ENCODE peak calls at places on chromosome 3, in eight cellular contexts. One of them, this sample, is unnamed.

GRCh38 chr3:103048371-103048722 is 613.5 kb downstream of the ZPLD1 start:
- DNase-seq in memory B cell: no peak
- DNase-seq in pons: peak
- DNase-seq in fibroblast of pulmonary artery: peak
- DNase-seq in head of caudate nucleus: no peak
- DNase-seq in uterus: no peak
- DNase-seq in mesothelial cell of epicardium: no peak
- DNase-seq in body of pancreas: no peak
- DNase-seq in this sample: no peak

GRCh38 chr3:135231646-135232625 is 436.9 kb downstream of the EPHB1 start:
- DNase-seq in memory B cell: no peak
- DNase-seq in pons: no peak
- DNase-seq in fibroblast of pulmonary artery: no peak
- DNase-seq in head of caudate nucleus: no peak
- DNase-seq in uterus: no peak
- DNase-seq in mesothelial cell of epicardium: no peak
- DNase-seq in body of pancreas: no peak
- DNase-seq in this sample: no peak

GRCh38 chr3:159828542-159828943 is 160.1 kb upstream of the IL12A start:
- DNase-seq in memory B cell: no peak
- DNase-seq in pons: no peak
- DNase-seq in fibroblast of pulmonary artery: peak
- DNase-seq in head of caudate nucleus: no peak
- DNase-seq in uterus: no peak
- DNase-seq in mesothelial cell of epicardium: no peak
- DNase-seq in body of pancreas: no peak
- DNase-seq in this sample: no peak

GRCh38 chr3:138938056-138938876 is 8.7 kb downstream of the FOXL2 start:
- DNase-seq in memory B cell: no peak
- DNase-seq in pons: no peak
- DNase-seq in fibroblast of pulmonary artery: no peak
- DNase-seq in head of caudate nucleus: no peak
- DNase-seq in uterus: no peak
- DNase-seq in mesothelial cell of epicardium: no peak
- DNase-seq in body of pancreas: no peak
- DNase-seq in this sample: no peak

GRCh38 chr3:32106929-32107362 is 526 bp downstream of the GPD1L start:
- DNase-seq in memory B cell: no peak
- DNase-seq in pons: no peak
- DNase-seq in fibroblast of pulmonary artery: peak
- DNase-seq in head of caudate nucleus: peak
- DNase-seq in uterus: peak
- DNase-seq in mesothelial cell of epicardium: no peak
- DNase-seq in body of pancreas: peak
- DNase-seq in this sample: peak

GRCh38 chr3:12452361-12453330 is 31.6 kb upstream of the TSEN2 start:
- DNase-seq in memory B cell: no peak
- DNase-seq in pons: no peak
- DNase-seq in fibroblast of pulmonary artery: no peak
- DNase-seq in head of caudate nucleus: no peak
- DNase-seq in uterus: no peak
- DNase-seq in mesothelial cell of epicardium: no peak
- DNase-seq in body of pancreas: no peak
- DNase-seq in this sample: no peak

GRCh38 chr3:55468251-55468650 is 18.9 kb downstream of the WNT5A start:
- DNase-seq in memory B cell: no peak
- DNase-seq in pons: no peak
- DNase-seq in fibroblast of pulmonary artery: no peak
- DNase-seq in head of caudate nucleus: no peak
- DNase-seq in uterus: no peak
- DNase-seq in mesothelial cell of epicardium: no peak
- DNase-seq in body of pancreas: no peak
- DNase-seq in this sample: no peak

GRCh38 chr3:54968546-54969172 is 40.8 kb upstream of the LRTM1 start:
- DNase-seq in memory B cell: no peak
- DNase-seq in pons: no peak
- DNase-seq in fibroblast of pulmonary artery: peak
- DNase-seq in head of caudate nucleus: no peak
- DNase-seq in uterus: no peak
- DNase-seq in mesothelial cell of epicardium: no peak
- DNase-seq in body of pancreas: no peak
- DNase-seq in this sample: no peak

GRCh38 chr3:31858439-31858838 is 122.6 kb downstream of the OSBPL10 start:
- DNase-seq in memory B cell: no peak
- DNase-seq in pons: no peak
- DNase-seq in fibroblast of pulmonary artery: no peak
- DNase-seq in head of caudate nucleus: peak
- DNase-seq in uterus: no peak
- DNase-seq in mesothelial cell of epicardium: no peak
- DNase-seq in body of pancreas: no peak
- DNase-seq in this sample: no peak

GRCh38 chr3:52834871-52835501 is at the start of gene MUSTN1:
- DNase-seq in memory B cell: no peak
- DNase-seq in pons: no peak
- DNase-seq in fibroblast of pulmonary artery: peak
- DNase-seq in head of caudate nucleus: no peak
- DNase-seq in uterus: peak
- DNase-seq in mesothelial cell of epicardium: no peak
- DNase-seq in body of pancreas: no peak
- DNase-seq in this sample: no peak

This sample was measured in mucosa of gallbladder.